ENCODE peak calls at places on chromosomes 13 and 19, in seven cellular contexts. T, N, R, Z, W, J and P are unnamed samples.

GRCh38 chr13:63305641-63306133 is 1890.0 kb upstream of the PCDH20 start:
- DNase-seq in N (no peak), Z (no peak), J (no peak), W (no peak), T (no peak), R (no peak), P (no peak)

GRCh38 chr13:90389537-90389936 is 958.0 kb upstream of the MIR17HG start:
- DNase-seq in W (no peak), R (no peak), N (no peak), Z (no peak), T (no peak), J (no peak), P (no peak)

GRCh38 chr19:53874384-53874995 is 6.8 kb downstream of the MYADM start:
- DNase-seq in N (no peak), R (no peak), W (no peak), Z (no peak), T (no peak), J (no peak), P (no peak)

GRCh38 chr19:34773555-34773864 is 495 bp upstream of the ZNF599 start:
- DNase-seq in T (no peak), Z (no peak), J (no peak), R (no peak), W (no peak), N (no peak), P (no peak)

GRCh38 chr19:46634656-46635218 is 1.3 kb downstream of the GNG8 start:
- DNase-seq in J (no peak), Z (no peak), W (no peak), R (no peak), T (no peak), N (no peak), P (no peak)

GRCh38 chr19:31693870-31694269 is 344.6 kb upstream of the TSHZ3 start:
- DNase-seq in W (no peak), R (no peak), T (no peak), N (no peak), J (no peak), Z (no peak), P (no peak)

GRCh38 chr13:73810647-73811046 is 323.6 kb downstream of the KLF12 start:
- DNase-seq in T (no peak), J (no peak), N (no peak), W (no peak), R (no peak), Z (no peak), P (no peak)

GRCh38 chr13:79128158-79128557 is 277.9 kb downstream of the RBM26 start:
- DNase-seq in Z (peak; percentile 90), W (no peak), T (no peak), N (no peak), J (no peak), R (peak; percentile 13), P (no peak)

GRCh38 chr13:51044023-51044665 is 66.9 kb downstream of the C13orf42 start:
- DNase-seq in Z (no peak), T (no peak), N (no peak), W (no peak), R (no peak), J (no peak), P (no peak)

GRCh38 chr13:62625214-62625613 is 1209.6 kb upstream of the PCDH20 start:
- DNase-seq in N (no peak), W (no peak), R (no peak), J (no peak), T (no peak), Z (no peak), P (no peak)

GRCh38 chr19:18639706-18640105 is 2.9 kb downstream of the KLHL26 start:
- DNase-seq in N (no peak), Z (no peak), J (no peak), R (no peak), W (no peak), T (no peak), P (no peak)

GRCh38 chr19:6218497-6219146 is 61.2 kb downstream of the MLLT1 start:
- DNase-seq in Z (peak; percentile 60), R (peak; percentile 35), J (peak; percentile 92), N (peak; percentile 91), T (peak; percentile 92), W (peak; percentile 93), P (peak; percentile 94)
- TF ChIP-seq CTCF in Z (peak; percentile 94), R (peak; percentile 92), J (peak; percentile 98), N (peak; percentile 88), T (peak; percentile 97), W (peak; percentile 90), P (peak; percentile 97)

DNA sequence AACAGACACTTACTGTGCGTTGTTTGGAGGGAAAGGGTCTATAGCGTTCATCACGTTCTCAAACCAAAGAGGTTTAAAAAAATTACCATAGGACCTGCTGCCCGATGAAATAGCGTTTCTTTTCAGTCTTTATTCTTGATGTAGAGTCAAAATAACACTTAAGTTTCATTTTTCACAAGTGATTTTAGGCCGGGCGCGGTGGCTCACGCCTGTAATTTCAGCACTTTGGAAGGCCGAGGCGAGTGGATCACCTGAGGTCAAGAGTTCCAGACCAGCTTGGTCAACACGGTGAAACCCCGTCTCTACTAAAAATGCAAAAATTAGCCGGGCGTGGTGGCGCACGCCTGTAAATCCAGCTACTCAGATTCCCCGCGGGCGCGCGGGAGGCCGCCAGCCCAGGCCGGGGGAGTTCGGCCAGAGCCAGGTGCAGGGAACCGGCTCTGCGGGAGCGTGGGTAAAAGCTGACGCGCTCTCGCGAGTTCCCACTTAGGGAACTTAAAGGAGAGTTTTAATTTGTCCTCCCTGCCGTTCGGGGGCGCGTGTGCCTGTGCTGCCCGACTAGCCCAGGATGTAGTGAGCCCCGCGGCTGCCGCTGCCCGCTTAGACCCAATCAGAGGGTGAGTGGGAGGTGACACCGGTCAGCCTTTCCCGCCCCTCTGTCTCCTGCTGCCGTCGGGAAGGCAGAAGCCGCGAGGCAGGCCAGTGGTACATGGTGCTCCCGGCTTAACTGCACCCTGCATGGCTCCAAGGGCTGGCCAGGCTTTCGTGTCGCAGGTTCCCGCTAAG is 35.8 kb upstream of the NEK3 start:
- DNase-seq in W (no peak), Z (no peak), R (no peak), N (no peak), J (peak; percentile 88), T (peak; percentile 90), P (peak; percentile 12)
- TF ChIP-seq CTCF in W (no peak), Z (no peak), R (peak; percentile 27), N (no peak), J (no peak), T (peak; percentile 7), P (no peak)

GRCh38 chr19:1813197-1813836 is 1.2 kb upstream of the ATP8B3 start:
- DNase-seq in J (no peak), N (no peak), W (no peak), Z (no peak), T (no peak), R (no peak), P (no peak)
- TF ChIP-seq CTCF in J (no peak), N (no peak), W (no peak), Z (no peak), T (no peak), R (no peak), P (no peak)

DNA sequence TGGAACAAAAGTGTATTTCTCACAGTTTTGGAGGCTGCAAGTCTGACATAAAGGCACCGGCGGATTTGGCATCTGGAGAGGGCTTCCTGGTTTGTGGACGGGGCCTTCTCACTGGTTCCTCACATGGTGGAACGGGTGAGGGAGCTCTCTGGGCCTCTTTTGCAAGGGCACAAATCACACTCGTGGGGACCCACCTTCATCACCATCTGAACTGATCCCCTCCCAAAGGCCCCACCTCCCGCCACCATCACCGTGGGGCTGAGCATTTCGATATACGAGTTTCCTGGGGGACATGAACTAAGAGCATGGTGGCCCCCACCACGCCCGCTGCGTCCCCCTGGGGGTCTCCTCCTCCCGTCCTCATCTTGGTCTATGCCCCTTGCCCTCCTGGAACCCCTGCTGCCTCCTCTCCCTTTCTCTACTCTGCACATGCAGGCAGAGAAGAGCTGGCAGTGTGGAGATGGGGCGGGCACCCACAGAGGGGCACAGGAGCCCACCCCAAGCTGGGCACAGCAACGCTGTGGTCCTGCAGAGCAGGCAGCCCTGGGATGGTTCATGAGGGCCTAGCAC is 20.8 kb upstream of the SPACA7 start:
- DNase-seq in N (no peak), W (no peak), Z (no peak), R (no peak), T (no peak), J (no peak), P (no peak)
- TF ChIP-seq CTCF in N (no peak), W (no peak), Z (no peak), R (no peak), T (no peak), J (no peak), P (no peak)

GRCh38 chr13:52846567-52847321 is 1.7 kb downstream of the PCDH8 start:
- DNase-seq in J (peak; percentile 65), T (peak; percentile 62), Z (no peak), W (no peak), R (no peak), N (no peak), P (peak; percentile 86)
- TF ChIP-seq CTCF in J (peak; percentile 44), T (no peak), Z (peak; percentile 32), W (no peak), R (no peak), N (no peak), P (no peak)